ENCODE peak calls at places on chromosomes 7 and 10, in nine cellular contexts. One of them, this sample, is unnamed.

GRCh38 chr7:515628-516027 is 4.0 kb downstream of the PDGFA start:
- DNase-seq in A549: no peak
- DNase-seq in heart left ventricle: no peak
- DNase-seq in ovary: no peak
- DNase-seq in spleen: no peak
- DNase-seq in tibial nerve: no peak
- DNase-seq in IMR-90: no peak
- DNase-seq in body of pancreas: no peak
- DNase-seq in esophagus squamous epithelium: no peak
- DNase-seq in this sample: no peak

GRCh38 chr7:94374721-94375120 is 20.0 kb upstream of the COL1A2 start:
- DNase-seq in A549: no peak
- DNase-seq in heart left ventricle: no peak
- DNase-seq in ovary: no peak
- DNase-seq in spleen: no peak
- DNase-seq in tibial nerve: no peak
- DNase-seq in IMR-90: no peak
- DNase-seq in body of pancreas: no peak
- DNase-seq in esophagus squamous epithelium: no peak
- DNase-seq in this sample: no peak

GRCh38 chr7:4845740-4846142 is 16.1 kb downstream of the PAPOLB start:
- DNase-seq in A549: no peak
- DNase-seq in heart left ventricle: no peak
- DNase-seq in ovary: no peak
- DNase-seq in spleen: no peak
- DNase-seq in tibial nerve: no peak
- DNase-seq in IMR-90: no peak
- DNase-seq in body of pancreas: no peak
- DNase-seq in esophagus squamous epithelium: no peak
- DNase-seq in this sample: no peak

GRCh38 chr7:106878748-106879439 is 13.8 kb downstream of the PIK3CG start:
- DNase-seq in A549: no peak
- DNase-seq in heart left ventricle: no peak
- DNase-seq in ovary: no peak
- DNase-seq in spleen: no peak
- DNase-seq in tibial nerve: no peak
- DNase-seq in IMR-90: no peak
- DNase-seq in body of pancreas: no peak
- DNase-seq in esophagus squamous epithelium: no peak
- DNase-seq in this sample: no peak

GRCh38 chr7:66734006-66734405 is 6.5 kb upstream of the RABGEF1 start:
- DNase-seq in A549: no peak
- DNase-seq in heart left ventricle: no peak
- DNase-seq in ovary: no peak
- DNase-seq in spleen: no peak
- DNase-seq in tibial nerve: no peak
- DNase-seq in IMR-90: no peak
- DNase-seq in body of pancreas: no peak
- DNase-seq in esophagus squamous epithelium: no peak
- DNase-seq in this sample: no peak

GRCh38 chr10:121553861-121554264 is 44.4 kb downstream of the FGFR2 start:
- DNase-seq in A549: no peak
- DNase-seq in heart left ventricle: no peak
- DNase-seq in ovary: no peak
- DNase-seq in spleen: no peak
- DNase-seq in tibial nerve: no peak
- DNase-seq in IMR-90: no peak
- DNase-seq in body of pancreas: peak
- DNase-seq in esophagus squamous epithelium: no peak
- DNase-seq in this sample: no peak

GRCh38 chr10:48309711-48310226 is 3.3 kb downstream of the MAPK8 start:
- DNase-seq in A549: peak
- DNase-seq in heart left ventricle: no peak
- DNase-seq in ovary: no peak
- DNase-seq in spleen: no peak
- DNase-seq in tibial nerve: no peak
- DNase-seq in IMR-90: peak
- DNase-seq in body of pancreas: no peak
- DNase-seq in esophagus squamous epithelium: no peak
- DNase-seq in this sample: peak

GRCh38 chr10:130111848-130112180 is 1.2 kb upstream of the C10orf143 start:
- DNase-seq in A549: no peak
- DNase-seq in heart left ventricle: no peak
- DNase-seq in ovary: no peak
- DNase-seq in spleen: no peak
- DNase-seq in tibial nerve: no peak
- DNase-seq in IMR-90: no peak
- DNase-seq in body of pancreas: no peak
- DNase-seq in esophagus squamous epithelium: no peak
- DNase-seq in this sample: no peak

GRCh38 chr10:116312534-116312933 is 11.7 kb upstream of the CCDC172 start:
- DNase-seq in A549: no peak
- DNase-seq in heart left ventricle: no peak
- DNase-seq in ovary: no peak
- DNase-seq in spleen: no peak
- DNase-seq in tibial nerve: no peak
- DNase-seq in IMR-90: no peak
- DNase-seq in body of pancreas: no peak
- DNase-seq in esophagus squamous epithelium: no peak
- DNase-seq in this sample: no peak

DNA sequence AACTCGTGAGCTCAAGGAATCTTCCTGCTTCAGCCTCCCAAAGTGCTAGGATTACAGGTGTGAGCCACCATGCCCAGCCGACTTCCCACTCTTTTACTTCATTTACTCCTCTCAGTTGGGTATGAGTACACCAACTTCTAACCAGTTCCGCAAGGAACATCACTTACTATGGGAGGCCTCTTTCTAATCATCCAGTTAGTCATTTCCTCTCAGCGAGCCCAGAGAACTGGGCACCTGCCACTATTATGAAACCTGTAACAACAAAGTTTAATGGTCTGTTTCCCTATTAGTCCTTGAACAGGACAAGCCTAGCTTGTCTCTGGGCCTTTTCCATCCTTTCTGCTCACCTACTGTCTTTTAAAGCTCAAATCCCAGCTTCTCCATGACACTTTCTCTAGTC is 88.8 kb downstream of the DNMBP start:
- DNase-seq in A549: no peak
- DNase-seq in heart left ventricle: no peak
- DNase-seq in ovary: no peak
- DNase-seq in spleen: no peak
- DNase-seq in tibial nerve: no peak
- DNase-seq in IMR-90: peak
- DNase-seq in body of pancreas: peak
- DNase-seq in esophagus squamous epithelium: no peak
- DNase-seq in this sample: peak
- TF ChIP-seq POLR2A in A549: no peak
- TF ChIP-seq POLR2A in heart left ventricle: no peak
- TF ChIP-seq POLR2A in ovary: no peak
- TF ChIP-seq POLR2A in spleen: no peak
- TF ChIP-seq POLR2A in tibial nerve: no peak
- TF ChIP-seq POLR2A in IMR-90: no peak
- TF ChIP-seq POLR2A in body of pancreas: no peak
- TF ChIP-seq POLR2A in esophagus squamous epithelium: no peak
- TF ChIP-seq POLR2A in this sample: no peak

DNA sequence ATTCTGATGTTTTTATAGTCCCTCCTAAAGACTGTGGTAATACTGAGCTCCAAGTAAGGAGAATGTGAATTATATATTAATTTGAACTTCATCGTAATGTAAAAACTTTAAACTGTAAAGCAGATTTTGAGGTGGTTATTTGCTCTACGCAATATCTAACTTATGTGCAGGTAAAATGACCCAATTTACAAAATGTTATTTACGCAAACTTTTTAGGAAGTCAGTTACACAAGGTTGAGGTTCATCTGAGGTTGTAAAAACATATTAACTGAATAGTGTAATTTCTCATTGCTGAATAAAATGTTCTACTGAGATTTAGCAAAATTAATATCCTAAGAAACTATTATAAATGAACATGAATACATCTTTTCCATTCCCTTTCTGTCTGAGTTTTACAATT is 15.8 kb downstream of the GLCCI1 start:
- DNase-seq in A549: no peak
- DNase-seq in heart left ventricle: no peak
- DNase-seq in ovary: no peak
- DNase-seq in spleen: no peak
- DNase-seq in tibial nerve: no peak
- DNase-seq in IMR-90: no peak
- DNase-seq in body of pancreas: no peak
- DNase-seq in esophagus squamous epithelium: no peak
- DNase-seq in this sample: no peak
- TF ChIP-seq POLR2A in A549: no peak
- TF ChIP-seq POLR2A in heart left ventricle: no peak
- TF ChIP-seq POLR2A in ovary: no peak
- TF ChIP-seq POLR2A in spleen: no peak
- TF ChIP-seq POLR2A in tibial nerve: no peak
- TF ChIP-seq POLR2A in IMR-90: no peak
- TF ChIP-seq POLR2A in body of pancreas: no peak
- TF ChIP-seq POLR2A in esophagus squamous epithelium: no peak
- TF ChIP-seq POLR2A in this sample: no peak

GRCh38 chr7:102976493-102976892 is 63.7 kb downstream of the LRRC17 start:
- DNase-seq in A549: no peak
- DNase-seq in heart left ventricle: no peak
- DNase-seq in ovary: no peak
- DNase-seq in spleen: no peak
- DNase-seq in tibial nerve: no peak
- DNase-seq in IMR-90: no peak
- DNase-seq in body of pancreas: no peak
- DNase-seq in esophagus squamous epithelium: no peak
- DNase-seq in this sample: no peak

GRCh38 chr7:102975854-102976253 is 63.1 kb downstream of the LRRC17 start:
- DNase-seq in A549: no peak
- DNase-seq in heart left ventricle: no peak
- DNase-seq in ovary: no peak
- DNase-seq in spleen: no peak
- DNase-seq in tibial nerve: no peak
- DNase-seq in IMR-90: no peak
- DNase-seq in body of pancreas: no peak
- DNase-seq in esophagus squamous epithelium: no peak
- DNase-seq in this sample: no peak

GRCh38 chr7:102974366-102975236 is 61.8 kb downstream of the LRRC17 start:
- DNase-seq in A549: no peak
- DNase-seq in heart left ventricle: no peak
- DNase-seq in ovary: no peak
- DNase-seq in spleen: no peak
- DNase-seq in tibial nerve: no peak
- DNase-seq in IMR-90: no peak
- DNase-seq in body of pancreas: no peak
- DNase-seq in esophagus squamous epithelium: no peak
- DNase-seq in this sample: no peak

GRCh38 chr7:102978280-102978679 is 65.5 kb downstream of the LRRC17 start:
- DNase-seq in A549: peak
- DNase-seq in heart left ventricle: peak
- DNase-seq in ovary: peak
- DNase-seq in spleen: no peak
- DNase-seq in tibial nerve: no peak
- DNase-seq in IMR-90: peak
- DNase-seq in body of pancreas: peak
- DNase-seq in esophagus squamous epithelium: no peak
- DNase-seq in this sample: no peak

GRCh38 chr7:102973096-102973802 is 60.4 kb downstream of the LRRC17 start:
- DNase-seq in A549: no peak
- DNase-seq in heart left ventricle: no peak
- DNase-seq in ovary: no peak
- DNase-seq in spleen: no peak
- DNase-seq in tibial nerve: no peak
- DNase-seq in IMR-90: no peak
- DNase-seq in body of pancreas: no peak
- DNase-seq in esophagus squamous epithelium: no peak
- DNase-seq in this sample: no peak
- TF ChIP-seq POLR2A in A549: no peak
- TF ChIP-seq POLR2A in heart left ventricle: no peak
- TF ChIP-seq POLR2A in ovary: no peak
- TF ChIP-seq POLR2A in spleen: no peak
- TF ChIP-seq POLR2A in tibial nerve: no peak
- TF ChIP-seq POLR2A in IMR-90: no peak
- TF ChIP-seq POLR2A in body of pancreas: no peak
- TF ChIP-seq POLR2A in esophagus squamous epithelium: no peak
- TF ChIP-seq POLR2A in this sample: no peak

GRCh38 chr10:119132521-119133345 is 28.8 kb downstream of the DENND10 start:
- DNase-seq in A549: no peak
- DNase-seq in heart left ventricle: no peak
- DNase-seq in ovary: no peak
- DNase-seq in spleen: peak
- DNase-seq in tibial nerve: no peak
- DNase-seq in IMR-90: no peak
- DNase-seq in body of pancreas: no peak
- DNase-seq in esophagus squamous epithelium: no peak
- DNase-seq in this sample: no peak

GRCh38 chr10:119129721-119130120 is 25.8 kb downstream of the DENND10 start:
- DNase-seq in A549: no peak
- DNase-seq in heart left ventricle: no peak
- DNase-seq in ovary: no peak
- DNase-seq in spleen: no peak
- DNase-seq in tibial nerve: no peak
- DNase-seq in IMR-90: peak
- DNase-seq in body of pancreas: no peak
- DNase-seq in esophagus squamous epithelium: no peak
- DNase-seq in this sample: no peak

GRCh38 chr10:119136084-119136483 is 29.4 kb downstream of the SFXN4 start:
- DNase-seq in A549: no peak
- DNase-seq in heart left ventricle: no peak
- DNase-seq in ovary: no peak
- DNase-seq in spleen: no peak
- DNase-seq in tibial nerve: no peak
- DNase-seq in IMR-90: peak
- DNase-seq in body of pancreas: no peak
- DNase-seq in esophagus squamous epithelium: no peak
- DNase-seq in this sample: no peak

GRCh38 chr10:119135517-119135890 is 30.0 kb downstream of the SFXN4 start:
- DNase-seq in A549: no peak
- DNase-seq in heart left ventricle: no peak
- DNase-seq in ovary: no peak
- DNase-seq in spleen: no peak
- DNase-seq in tibial nerve: no peak
- DNase-seq in IMR-90: peak
- DNase-seq in body of pancreas: no peak
- DNase-seq in esophagus squamous epithelium: peak
- DNase-seq in this sample: no peak

DNA sequence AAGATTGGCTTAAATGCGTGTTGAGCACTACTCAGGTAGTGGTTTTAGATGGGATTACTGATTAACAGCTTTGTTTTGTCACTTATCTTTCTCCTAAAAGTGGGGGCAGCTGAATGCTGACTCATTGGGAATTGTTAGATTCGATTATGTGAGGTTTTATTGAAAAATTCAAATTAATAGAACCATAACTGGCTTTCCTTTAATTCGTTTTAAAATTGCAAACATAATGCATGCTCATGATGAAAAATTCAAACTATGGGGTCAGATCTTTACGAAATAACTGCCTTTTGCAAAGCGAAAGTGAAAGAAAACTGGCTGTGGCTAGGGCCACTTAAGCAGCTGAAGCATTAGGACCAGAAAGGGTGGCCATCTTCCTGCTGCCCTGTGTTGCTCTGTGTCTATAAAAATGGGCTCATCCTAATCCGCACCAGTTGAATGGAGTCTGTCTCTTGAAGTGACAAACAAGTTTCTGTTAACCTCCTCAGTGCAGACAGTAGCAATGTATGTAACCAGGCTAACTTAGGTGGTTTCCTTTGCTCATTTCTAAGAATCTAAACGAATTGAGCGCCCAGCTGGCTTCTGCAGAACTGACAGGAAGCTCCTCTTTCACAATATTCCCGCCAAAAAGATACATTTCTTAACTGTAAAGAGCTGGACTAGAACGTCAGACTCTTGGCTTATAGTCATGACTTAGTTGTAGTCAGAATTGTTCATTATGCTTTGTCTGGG is 27.8 kb downstream of the DENND10 start:
- DNase-seq in A549: no peak
- DNase-seq in heart left ventricle: no peak
- DNase-seq in ovary: no peak
- DNase-seq in spleen: no peak
- DNase-seq in tibial nerve: no peak
- DNase-seq in IMR-90: peak
- DNase-seq in body of pancreas: no peak
- DNase-seq in esophagus squamous epithelium: no peak
- DNase-seq in this sample: peak
- TF ChIP-seq POLR2A in A549: no peak
- TF ChIP-seq POLR2A in heart left ventricle: no peak
- TF ChIP-seq POLR2A in ovary: no peak
- TF ChIP-seq POLR2A in spleen: no peak
- TF ChIP-seq POLR2A in tibial nerve: no peak
- TF ChIP-seq POLR2A in IMR-90: no peak
- TF ChIP-seq POLR2A in body of pancreas: no peak
- TF ChIP-seq POLR2A in esophagus squamous epithelium: no peak
- TF ChIP-seq POLR2A in this sample: no peak